ENCODE peak calls at places on chromosomes 13 and 19, in four cellular contexts. One of them, this sample, is unnamed.

GRCh38 chr13:114167445-114167844 is 11.6 kb upstream of the CFAP97D2 start:
- DNase-seq in left ventricle myocardium inferior: no peak
- DNase-seq in left cardiac atrium: no peak
- DNase-seq in WTC11: no peak
- DNase-seq in this sample: no peak

GRCh38 chr19:7841751-7842660 is 12.0 kb downstream of the EVI5L start:
- DNase-seq in left ventricle myocardium inferior: peak
- DNase-seq in left cardiac atrium: no peak
- DNase-seq in WTC11: no peak
- DNase-seq in this sample: no peak

GRCh38 chr13:79662882-79663281 is 181.9 kb downstream of the NDFIP2 start:
- DNase-seq in left ventricle myocardium inferior: peak
- DNase-seq in left cardiac atrium: peak
- DNase-seq in WTC11: no peak
- DNase-seq in this sample: no peak

GRCh38 chr13:20799726-20800416 is 26.1 kb upstream of the EEF1AKMT1 start:
- DNase-seq in left ventricle myocardium inferior: no peak
- DNase-seq in left cardiac atrium: no peak
- DNase-seq in WTC11: no peak
- DNase-seq in this sample: no peak

GRCh38 chr13:101049166-101049850 is 367.0 kb downstream of the NALCN start:
- DNase-seq in left ventricle myocardium inferior: no peak
- DNase-seq in left cardiac atrium: no peak
- DNase-seq in WTC11: no peak
- DNase-seq in this sample: no peak

GRCh38 chr13:113959198-113959597 is 14.7 kb downstream of the C13orf46 start:
- DNase-seq in left ventricle myocardium inferior: no peak
- DNase-seq in left cardiac atrium: peak
- DNase-seq in WTC11: no peak
- DNase-seq in this sample: no peak

GRCh38 chr19:47315125-47315821 is 5.6 kb downstream of the C5AR1 start:
- DNase-seq in left ventricle myocardium inferior: peak
- DNase-seq in left cardiac atrium: peak
- DNase-seq in WTC11: no peak
- DNase-seq in this sample: peak

GRCh38 chr19:33916792-33917191 is 120.1 kb downstream of the KCTD15 start:
- DNase-seq in left ventricle myocardium inferior: no peak
- DNase-seq in left cardiac atrium: no peak
- DNase-seq in WTC11: no peak
- DNase-seq in this sample: no peak

GRCh38 chr19:8137425-8137824 is 12.0 kb downstream of the FBN3 start:
- DNase-seq in left ventricle myocardium inferior: no peak
- DNase-seq in left cardiac atrium: no peak
- DNase-seq in WTC11: no peak
- DNase-seq in this sample: no peak

GRCh38 chr13:98483636-98484288 is 93.1 kb downstream of the STK24 start:
- DNase-seq in left ventricle myocardium inferior: no peak
- DNase-seq in left cardiac atrium: no peak
- DNase-seq in WTC11: no peak
- DNase-seq in this sample: no peak

This sample was measured in sigmoid colon.